ENCODE peak calls at places on chromosomes 5 and 9, in seven cellular contexts. U is GM12878, N is HepG2, V is K562, A is H1, J is GM12891, Z is SK-N-SH. Q is an unnamed sample.
A peak's percentile ranks its signal among the peaks of the same experiment; 100 is the strongest.

GRCh38 chr5:173323799-173324114 is 4.5 kb downstream of the STC2 start:
- DNase-seq in U (no peak), Z (no peak), N (no peak), J (no peak), A (no peak), V (no peak), Q (no peak)

GRCh38 chr9:15485836-15486678 is 24.7 kb downstream of the PSIP1 start:
- DNase-seq in U (no peak), A (no peak), Z (no peak), V (peak; percentile 6), J (no peak), N (peak; percentile 27), Q (no peak)

GRCh38 chr9:4555251-4555650 is 65.0 kb downstream of the SLC1A1 start:
- DNase-seq in J (no peak), A (no peak), U (no peak), V (no peak), Z (no peak), N (no peak), Q (no peak)

GRCh38 chr5:157744055-157745011 is 821 bp downstream of the LSM11 start:
- DNase-seq in N (no peak), U (no peak), V (peak; percentile 73), A (no peak), Z (peak; percentile 55), J (peak; percentile 34), Q (peak; percentile 38)

GRCh38 chr5:177465044-177465443 is 8.4 kb downstream of the DBN1 start:
- DNase-seq in U (no peak), J (no peak), V (no peak), Z (no peak), N (no peak), A (no peak), Q (no peak)

GRCh38 chr5:39523821-39524220 is 99.0 kb upstream of the DAB2 start:
- DNase-seq in N (no peak), U (no peak), Z (no peak), J (no peak), V (no peak), A (no peak), Q (no peak)

GRCh38 chr9:127569819-127570401 is 42.2 kb upstream of the STXBP1 start:
- DNase-seq in U (no peak), N (no peak), V (no peak), J (no peak), A (no peak), Z (no peak), Q (no peak)

GRCh38 chr9:27379311-27380236 is 82.6 kb upstream of the EQTN start:
- DNase-seq in U (no peak), A (no peak), N (peak; percentile 12), Z (no peak), V (no peak), J (no peak), Q (no peak)

GRCh38 chr5:142753114-142753764 is 16.9 kb upstream of the ARHGAP26 start:
- DNase-seq in A (no peak), J (no peak), V (no peak), N (no peak), U (no peak), Z (no peak), Q (no peak)

GRCh38 chr9:135648494-135649410 is 9.4 kb upstream of the GLT6D1 start:
- DNase-seq in J (no peak), A (peak; percentile 58), V (no peak), Z (no peak), N (no peak), U (no peak), Q (no peak)

GRCh38 chr9:23543420-23543819 is 282.6 kb downstream of the ELAVL2 start:
- DNase-seq in Z (no peak), A (no peak), N (no peak), J (no peak), U (no peak), V (no peak), Q (no peak)

GRCh38 chr9:133619791-133620190 is 10.6 kb upstream of the FAM163B start:
- DNase-seq in Z (no peak), V (no peak), J (peak; percentile 56), N (no peak), A (no peak), U (no peak), Q (no peak)

GRCh38 chr9:15192856-15193255 is 114.2 kb downstream of the TTC39B start:
- DNase-seq in N (no peak), V (no peak), A (no peak), J (no peak), Z (no peak), U (no peak), Q (no peak)

GRCh38 chr5:151098185-151098813 is 17.5 kb upstream of the TNIP1 start:
- DNase-seq in V (no peak), Z (no peak), U (no peak), A (no peak), J (no peak), N (no peak), Q (no peak)
- TF ChIP-seq TAF1 in V (no peak), Z (no peak), U (no peak), A (no peak), J (no peak), N (no peak), Q (no peak)

GRCh38 chr9:92293452-92294296 is at the start of gene IARS1:
- DNase-seq in J (peak; percentile 81), N (peak; percentile 96), U (peak; percentile 97), A (peak; percentile 100), V (peak; percentile 99), Z (peak; percentile 96), Q (peak; percentile 82)

GRCh38 chr9:92293075-92293354 is 482 bp downstream of the IARS1 start:
- DNase-seq in V (no peak), Z (no peak), U (no peak), N (no peak), J (no peak), A (no peak), Q (no peak)

GRCh38 chr9:92294297-92294676 is 790 bp upstream of the IARS1 start:
- DNase-seq in U (no peak), V (peak; percentile 50), A (no peak), J (no peak), N (peak; percentile 9), Z (peak; percentile 5), Q (no peak)

GRCh38 chr9:92295827-92296258 is 2.3 kb upstream of the IARS1 start:
- DNase-seq in J (no peak), V (peak; percentile 86), Z (no peak), A (no peak), U (no peak), N (no peak), Q (no peak)

DNA sequence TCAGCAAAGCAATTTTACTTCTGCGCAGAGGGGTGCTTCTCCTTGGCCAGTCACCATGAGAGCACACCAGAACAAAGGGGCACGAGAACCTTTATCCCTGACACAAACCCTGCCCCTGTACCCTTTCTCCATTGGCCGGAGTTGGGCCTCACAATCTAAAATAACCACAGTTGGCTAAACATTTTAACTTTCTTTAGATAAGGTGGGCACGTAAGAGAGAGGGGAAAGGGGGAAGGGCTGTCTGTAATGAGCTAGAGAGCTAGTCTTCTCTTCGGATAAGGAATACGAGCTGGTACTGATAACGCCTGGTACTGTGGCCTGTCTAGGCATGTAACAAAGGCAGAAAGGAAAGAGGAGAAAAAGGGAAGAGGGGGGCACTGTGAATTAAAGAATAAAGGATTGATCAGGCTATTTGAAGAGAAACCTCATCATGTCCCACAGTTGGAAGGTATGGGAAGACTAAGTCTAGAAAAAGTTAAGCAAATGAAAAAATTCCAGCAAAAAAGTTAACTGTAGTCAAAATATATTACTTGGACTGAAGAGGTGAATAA is 1.8 kb upstream of the IARS1 start:
- DNase-seq in Z (no peak), A (no peak), U (no peak), N (no peak), V (peak; percentile 78), J (no peak), Q (no peak)
- TF ChIP-seq TAF1 in Z (no peak), A (no peak), U (no peak), N (no peak), V (peak; percentile 20), J (no peak), Q (no peak)

DNA sequence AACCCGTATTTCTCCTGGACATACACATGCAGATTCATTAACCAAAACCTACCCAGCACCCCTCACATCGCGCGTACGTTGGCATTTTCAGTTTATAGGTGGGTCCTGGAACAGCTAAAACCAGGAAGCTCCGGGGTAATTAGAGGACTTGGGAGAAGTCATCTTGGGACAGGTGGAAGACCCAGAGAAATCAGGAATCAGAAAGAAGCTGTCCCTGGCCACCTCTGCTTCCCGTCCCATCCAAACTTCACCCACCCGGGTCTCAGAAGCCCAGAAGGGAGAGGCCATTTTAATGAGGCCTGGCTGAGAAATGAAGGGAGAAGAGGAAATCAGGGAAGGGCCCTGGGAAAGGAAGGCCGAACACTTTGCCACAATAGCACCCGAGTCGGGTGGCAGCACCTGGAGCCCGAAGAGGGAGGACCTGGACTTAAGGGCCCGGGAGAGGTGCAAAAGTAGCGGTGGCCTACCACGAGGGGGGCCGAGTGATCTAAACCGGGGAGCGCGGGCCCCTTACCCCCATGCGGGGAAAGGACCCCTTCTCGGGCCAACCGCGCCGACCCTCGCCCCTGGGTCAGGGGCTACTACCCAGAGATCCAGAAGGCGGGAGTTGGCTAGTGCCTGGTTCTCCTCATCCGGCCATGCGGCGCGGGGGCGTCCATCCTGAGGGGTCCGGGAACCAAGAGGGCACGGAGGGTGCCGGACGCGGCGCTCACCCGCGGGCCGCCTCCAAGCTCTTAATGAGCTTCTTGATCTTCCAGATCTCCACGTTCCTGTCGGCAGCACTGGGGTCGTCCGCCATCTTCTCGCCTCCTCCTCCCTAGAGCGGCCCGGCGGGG is 698 bp downstream of the ETF1 start:
- DNase-seq in J (no peak), V (no peak), Z (peak; percentile 28), A (no peak), N (no peak), U (no peak), Q (peak; percentile 10)
- TF ChIP-seq TAF1 in J (peak; percentile 50), V (peak; percentile 48), Z (no peak), A (peak; percentile 80), N (no peak), U (no peak), Q (no peak)

GRCh38 chr9:113578877-113579269 is 115.3 kb downstream of the RGS3 start:
- DNase-seq in A (no peak), N (no peak), U (peak; percentile 88), V (peak; percentile 63), Z (peak; percentile 60), J (peak; percentile 78), Q (peak; percentile 91)

GRCh38 chr9:113580041-113580953 is 116.8 kb downstream of the RGS3 start:
- DNase-seq in A (no peak), J (no peak), N (no peak), V (no peak), Z (no peak), U (peak; percentile 66), Q (no peak)

GRCh38 chr9:113579270-113580040 is 115.9 kb downstream of the RGS3 start:
- DNase-seq in J (no peak), N (no peak), V (no peak), Z (peak; percentile 56), A (no peak), U (no peak), Q (no peak)

GRCh38 chr9:113577525-113578261 is 114.2 kb downstream of the RGS3 start:
- DNase-seq in J (no peak), A (no peak), V (no peak), U (no peak), N (no peak), Z (peak; percentile 53), Q (no peak)

DNA sequence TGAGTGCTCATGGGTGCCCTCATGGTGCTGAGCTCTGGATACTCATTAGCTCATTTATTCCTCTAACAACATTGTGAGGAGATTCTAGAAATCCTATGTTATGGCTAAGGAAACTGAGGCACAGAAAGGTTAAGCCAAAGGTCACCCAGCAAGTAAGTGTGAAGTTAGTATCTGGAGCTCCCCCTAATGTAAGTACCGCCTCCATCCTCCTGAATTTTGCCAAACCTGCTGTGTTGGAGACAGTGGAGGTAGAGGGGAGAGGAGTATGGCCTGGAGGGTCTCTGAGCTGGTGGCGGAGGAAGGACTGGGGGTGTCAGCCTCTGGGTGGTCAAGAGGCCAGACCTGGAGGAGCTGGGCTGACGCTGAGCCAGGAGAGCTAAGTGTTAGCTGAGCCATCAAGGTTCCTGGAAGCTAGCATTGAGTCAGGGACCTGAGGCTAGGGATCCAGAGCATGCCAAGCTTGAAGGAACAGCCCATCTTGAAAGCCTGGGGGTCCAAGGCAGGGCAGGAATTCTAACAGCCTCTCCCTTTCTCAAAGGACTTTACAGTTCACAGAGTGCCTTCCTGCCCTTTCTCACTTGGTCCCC is 114.8 kb downstream of the RGS3 start:
- DNase-seq in A (no peak), J (no peak), U (no peak), N (no peak), Z (no peak), V (no peak), Q (no peak)
- TF ChIP-seq TAF1 in A (no peak), J (no peak), U (no peak), N (no peak), Z (no peak), V (no peak), Q (no peak)

Q was measured in GM12892.